ENCODE peak calls at places on chromosomes 16 and 17, in eight cellular contexts. One of them, this sample, is unnamed.

GRCh38 chr17:58248955-58249269 is 10.5 kb downstream of the LPO start:
- DNase-seq in Peyer's patch: no peak
- DNase-seq in thyroid gland: no peak
- DNase-seq in tibial nerve: no peak
- DNase-seq in stomach: no peak
- DNase-seq in H54: no peak
- DNase-seq in endothelial cell of umbilical vein: no peak
- DNase-seq in lower leg skin: peak; percentile 70
- DNase-seq in this sample: no peak

GRCh38 chr16:28936784-28937155 is 5.0 kb downstream of the CD19 start:
- DNase-seq in Peyer's patch: no peak
- DNase-seq in thyroid gland: no peak
- DNase-seq in tibial nerve: no peak
- DNase-seq in stomach: no peak
- DNase-seq in H54: no peak
- DNase-seq in endothelial cell of umbilical vein: no peak
- DNase-seq in lower leg skin: no peak
- DNase-seq in this sample: no peak

GRCh38 chr17:69434164-69434579 is 19.7 kb downstream of the MAP2K6 start:
- DNase-seq in Peyer's patch: no peak
- DNase-seq in thyroid gland: peak; percentile 35
- DNase-seq in tibial nerve: no peak
- DNase-seq in stomach: no peak
- DNase-seq in H54: no peak
- DNase-seq in endothelial cell of umbilical vein: peak; percentile 83
- DNase-seq in lower leg skin: no peak
- DNase-seq in this sample: peak; percentile 1

GRCh38 chr16:81546781-81547180 is 102.2 kb downstream of the CMIP start:
- DNase-seq in Peyer's patch: no peak
- DNase-seq in thyroid gland: peak; percentile 88
- DNase-seq in tibial nerve: no peak
- DNase-seq in stomach: no peak
- DNase-seq in H54: no peak
- DNase-seq in endothelial cell of umbilical vein: no peak
- DNase-seq in lower leg skin: no peak
- DNase-seq in this sample: no peak

GRCh38 chr16:58236231-58236690 is 38.4 kb upstream of the CSNK2A2 start:
- DNase-seq in Peyer's patch: peak; percentile 68
- DNase-seq in thyroid gland: peak; percentile 65
- DNase-seq in tibial nerve: peak; percentile 24
- DNase-seq in stomach: peak; percentile 71
- DNase-seq in H54: peak; percentile 65
- DNase-seq in endothelial cell of umbilical vein: peak; percentile 57
- DNase-seq in lower leg skin: peak; percentile 90
- DNase-seq in this sample: peak; percentile 74

GRCh38 chr17:30550512-30551273 is 73.5 kb downstream of the GOSR1 start:
- DNase-seq in Peyer's patch: no peak
- DNase-seq in thyroid gland: no peak
- DNase-seq in tibial nerve: no peak
- DNase-seq in stomach: peak; percentile 19
- DNase-seq in H54: peak; percentile 38
- DNase-seq in endothelial cell of umbilical vein: no peak
- DNase-seq in lower leg skin: peak; percentile 78
- DNase-seq in this sample: no peak

GRCh38 chr17:45170976-45171337 is 9.3 kb downstream of the HEXIM2 start:
- DNase-seq in Peyer's patch: peak; percentile 61
- DNase-seq in thyroid gland: peak; percentile 56
- DNase-seq in tibial nerve: peak; percentile 62
- DNase-seq in stomach: peak; percentile 31
- DNase-seq in H54: peak; percentile 81
- DNase-seq in endothelial cell of umbilical vein: peak; percentile 32
- DNase-seq in lower leg skin: peak; percentile 94
- DNase-seq in this sample: peak; percentile 59

GRCh38 chr17:151886-152859 is 14.8 kb downstream of the SCGB1C2 start:
- DNase-seq in Peyer's patch: no peak
- DNase-seq in thyroid gland: no peak
- DNase-seq in tibial nerve: no peak
- DNase-seq in stomach: no peak
- DNase-seq in H54: no peak
- DNase-seq in endothelial cell of umbilical vein: peak; percentile 15
- DNase-seq in lower leg skin: peak; percentile 68
- DNase-seq in this sample: no peak

GRCh38 chr17:49471769-49472168 is 23.3 kb upstream of the NGFR start:
- DNase-seq in Peyer's patch: no peak
- DNase-seq in thyroid gland: no peak
- DNase-seq in tibial nerve: no peak
- DNase-seq in stomach: no peak
- DNase-seq in H54: no peak
- DNase-seq in endothelial cell of umbilical vein: no peak
- DNase-seq in lower leg skin: no peak
- DNase-seq in this sample: no peak

GRCh38 chr16:65249768-65250167 is 127.9 kb upstream of the CDH11 start:
- DNase-seq in Peyer's patch: no peak
- DNase-seq in thyroid gland: peak; percentile 50
- DNase-seq in tibial nerve: peak; percentile 27
- DNase-seq in stomach: peak; percentile 39
- DNase-seq in H54: no peak
- DNase-seq in endothelial cell of umbilical vein: no peak
- DNase-seq in lower leg skin: peak; percentile 84
- DNase-seq in this sample: no peak

GRCh38 chr17:75783803-75784472 is 668 bp upstream of the UNK start:
- DNase-seq in Peyer's patch: no peak
- DNase-seq in thyroid gland: no peak
- DNase-seq in tibial nerve: no peak
- DNase-seq in stomach: peak; percentile 60
- DNase-seq in H54: no peak
- DNase-seq in endothelial cell of umbilical vein: no peak
- DNase-seq in lower leg skin: peak; percentile 93
- DNase-seq in this sample: no peak

GRCh38 chr17:19747829-19748806 is at the start of gene ALDH3A1:
- DNase-seq in Peyer's patch: peak; percentile 43
- DNase-seq in thyroid gland: peak; percentile 53
- DNase-seq in tibial nerve: no peak
- DNase-seq in stomach: peak; percentile 89
- DNase-seq in H54: no peak
- DNase-seq in endothelial cell of umbilical vein: no peak
- DNase-seq in lower leg skin: no peak
- DNase-seq in this sample: no peak

GRCh38 chr17:74519951-74520553 is 11.2 kb downstream of the CD300LB start:
- DNase-seq in Peyer's patch: no peak
- DNase-seq in thyroid gland: no peak
- DNase-seq in tibial nerve: no peak
- DNase-seq in stomach: peak; percentile 25
- DNase-seq in H54: no peak
- DNase-seq in endothelial cell of umbilical vein: no peak
- DNase-seq in lower leg skin: peak; percentile 80
- DNase-seq in this sample: no peak

GRCh38 chr16:55152875-55153390 is 171.1 kb upstream of the IRX6 start:
- DNase-seq in Peyer's patch: no peak
- DNase-seq in thyroid gland: no peak
- DNase-seq in tibial nerve: no peak
- DNase-seq in stomach: no peak
- DNase-seq in H54: no peak
- DNase-seq in endothelial cell of umbilical vein: no peak
- DNase-seq in lower leg skin: no peak
- DNase-seq in this sample: no peak

GRCh38 chr16:81620796-81621195 is 158.3 kb upstream of the PLCG2 start:
- DNase-seq in Peyer's patch: no peak
- DNase-seq in thyroid gland: no peak
- DNase-seq in tibial nerve: no peak
- DNase-seq in stomach: no peak
- DNase-seq in H54: no peak
- DNase-seq in endothelial cell of umbilical vein: no peak
- DNase-seq in lower leg skin: no peak
- DNase-seq in this sample: no peak

GRCh38 chr16:86286991-86287640 is 223.2 kb upstream of the FOXF1 start:
- DNase-seq in Peyer's patch: peak; percentile 45
- DNase-seq in thyroid gland: no peak
- DNase-seq in tibial nerve: no peak
- DNase-seq in stomach: no peak
- DNase-seq in H54: no peak
- DNase-seq in endothelial cell of umbilical vein: no peak
- DNase-seq in lower leg skin: peak; percentile 70
- DNase-seq in this sample: no peak
- TF ChIP-seq POLR2A in Peyer's patch: no peak
- TF ChIP-seq POLR2A in thyroid gland: no peak
- TF ChIP-seq POLR2A in tibial nerve: no peak
- TF ChIP-seq POLR2A in stomach: no peak
- TF ChIP-seq POLR2A in H54: no peak
- TF ChIP-seq POLR2A in endothelial cell of umbilical vein: no peak
- TF ChIP-seq POLR2A in lower leg skin: no peak
- TF ChIP-seq POLR2A in this sample: no peak

GRCh38 chr17:62045517-62045916 is 19.6 kb downstream of the MED13 start:
- DNase-seq in Peyer's patch: no peak
- DNase-seq in thyroid gland: no peak
- DNase-seq in tibial nerve: no peak
- DNase-seq in stomach: no peak
- DNase-seq in H54: no peak
- DNase-seq in endothelial cell of umbilical vein: no peak
- DNase-seq in lower leg skin: no peak
- DNase-seq in this sample: no peak
- TF ChIP-seq POLR2A in Peyer's patch: no peak
- TF ChIP-seq POLR2A in thyroid gland: no peak
- TF ChIP-seq POLR2A in tibial nerve: no peak
- TF ChIP-seq POLR2A in stomach: no peak
- TF ChIP-seq POLR2A in H54: no peak
- TF ChIP-seq POLR2A in endothelial cell of umbilical vein: no peak
- TF ChIP-seq POLR2A in lower leg skin: no peak
- TF ChIP-seq POLR2A in this sample: no peak

DNA sequence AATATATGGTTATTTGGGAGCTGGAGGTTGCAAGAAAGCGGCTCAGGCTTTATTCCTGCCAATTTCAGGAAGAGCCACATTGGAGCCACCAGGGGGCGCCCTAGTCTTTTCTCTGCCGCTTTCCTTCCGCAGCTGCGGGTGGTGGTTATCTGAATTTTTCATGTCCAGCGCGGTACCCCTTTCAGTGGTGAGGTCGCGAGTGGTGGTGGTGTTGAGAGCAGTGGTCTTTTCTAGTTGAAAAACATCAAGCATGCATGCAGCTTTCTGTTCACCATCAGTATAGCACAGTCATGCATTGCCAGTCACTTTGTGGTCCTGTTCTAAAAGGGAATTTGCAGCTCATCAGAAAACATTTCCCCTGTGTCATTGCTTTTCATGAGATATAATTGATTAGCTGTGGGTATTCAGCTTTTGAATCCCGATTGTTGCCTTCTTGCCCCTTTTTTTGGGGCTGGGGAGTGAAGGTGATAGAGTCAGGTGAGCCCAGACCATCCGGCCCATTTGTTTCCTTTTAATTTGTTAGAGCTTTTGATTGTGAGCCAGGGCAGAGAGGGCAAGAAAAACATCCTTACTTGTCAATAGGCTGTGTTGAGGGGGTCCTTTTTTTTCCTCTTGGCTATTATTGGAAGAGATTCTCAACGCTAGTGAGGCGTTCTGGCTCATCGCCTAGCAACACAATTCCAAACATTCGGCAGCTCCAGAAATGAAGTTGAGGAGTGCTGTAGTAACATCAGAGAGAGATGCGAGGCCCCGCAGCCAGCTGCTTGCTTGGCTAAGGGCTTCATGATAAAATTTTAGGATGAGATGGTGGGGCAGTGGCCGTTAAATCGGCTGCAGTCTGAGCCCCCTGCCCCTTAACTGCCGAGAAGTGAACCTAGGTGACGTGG is 119.0 kb downstream of the SNX29 start:
- DNase-seq in Peyer's patch: peak; percentile 76
- DNase-seq in thyroid gland: peak; percentile 85
- DNase-seq in tibial nerve: peak; percentile 31
- DNase-seq in stomach: peak; percentile 70
- DNase-seq in H54: peak; percentile 59
- DNase-seq in endothelial cell of umbilical vein: peak; percentile 64
- DNase-seq in lower leg skin: peak; percentile 91
- DNase-seq in this sample: peak; percentile 80
- TF ChIP-seq POLR2A in Peyer's patch: no peak
- TF ChIP-seq POLR2A in thyroid gland: no peak
- TF ChIP-seq POLR2A in tibial nerve: no peak
- TF ChIP-seq POLR2A in stomach: no peak
- TF ChIP-seq POLR2A in H54: no peak
- TF ChIP-seq POLR2A in endothelial cell of umbilical vein: no peak
- TF ChIP-seq POLR2A in lower leg skin: no peak
- TF ChIP-seq POLR2A in this sample: no peak

GRCh38 chr17:42290577-42290976 is 2.3 kb downstream of the STAT5A start:
- DNase-seq in Peyer's patch: no peak
- DNase-seq in thyroid gland: no peak
- DNase-seq in tibial nerve: no peak
- DNase-seq in stomach: no peak
- DNase-seq in H54: no peak
- DNase-seq in endothelial cell of umbilical vein: no peak
- DNase-seq in lower leg skin: peak; percentile 68
- DNase-seq in this sample: no peak

GRCh38 chr17:42289863-42290165 is 1.5 kb downstream of the STAT5A start:
- DNase-seq in Peyer's patch: no peak
- DNase-seq in thyroid gland: no peak
- DNase-seq in tibial nerve: no peak
- DNase-seq in stomach: no peak
- DNase-seq in H54: no peak
- DNase-seq in endothelial cell of umbilical vein: no peak
- DNase-seq in lower leg skin: peak; percentile 86
- DNase-seq in this sample: no peak

GRCh38 chr17:42287305-42288077 is 807 bp upstream of the STAT5A start:
- DNase-seq in Peyer's patch: no peak
- DNase-seq in thyroid gland: peak; percentile 63
- DNase-seq in tibial nerve: no peak
- DNase-seq in stomach: peak; percentile 31
- DNase-seq in H54: no peak
- DNase-seq in endothelial cell of umbilical vein: peak; percentile 55
- DNase-seq in lower leg skin: peak; percentile 90
- DNase-seq in this sample: peak; percentile 62

GRCh38 chr17:42288078-42288984 is at the start of gene STAT5A:
- DNase-seq in Peyer's patch: peak; percentile 89
- DNase-seq in thyroid gland: peak; percentile 90
- DNase-seq in tibial nerve: peak; percentile 83
- DNase-seq in stomach: peak; percentile 89
- DNase-seq in H54: no peak
- DNase-seq in endothelial cell of umbilical vein: peak; percentile 88
- DNase-seq in lower leg skin: peak; percentile 98
- DNase-seq in this sample: peak; percentile 85

DNA sequence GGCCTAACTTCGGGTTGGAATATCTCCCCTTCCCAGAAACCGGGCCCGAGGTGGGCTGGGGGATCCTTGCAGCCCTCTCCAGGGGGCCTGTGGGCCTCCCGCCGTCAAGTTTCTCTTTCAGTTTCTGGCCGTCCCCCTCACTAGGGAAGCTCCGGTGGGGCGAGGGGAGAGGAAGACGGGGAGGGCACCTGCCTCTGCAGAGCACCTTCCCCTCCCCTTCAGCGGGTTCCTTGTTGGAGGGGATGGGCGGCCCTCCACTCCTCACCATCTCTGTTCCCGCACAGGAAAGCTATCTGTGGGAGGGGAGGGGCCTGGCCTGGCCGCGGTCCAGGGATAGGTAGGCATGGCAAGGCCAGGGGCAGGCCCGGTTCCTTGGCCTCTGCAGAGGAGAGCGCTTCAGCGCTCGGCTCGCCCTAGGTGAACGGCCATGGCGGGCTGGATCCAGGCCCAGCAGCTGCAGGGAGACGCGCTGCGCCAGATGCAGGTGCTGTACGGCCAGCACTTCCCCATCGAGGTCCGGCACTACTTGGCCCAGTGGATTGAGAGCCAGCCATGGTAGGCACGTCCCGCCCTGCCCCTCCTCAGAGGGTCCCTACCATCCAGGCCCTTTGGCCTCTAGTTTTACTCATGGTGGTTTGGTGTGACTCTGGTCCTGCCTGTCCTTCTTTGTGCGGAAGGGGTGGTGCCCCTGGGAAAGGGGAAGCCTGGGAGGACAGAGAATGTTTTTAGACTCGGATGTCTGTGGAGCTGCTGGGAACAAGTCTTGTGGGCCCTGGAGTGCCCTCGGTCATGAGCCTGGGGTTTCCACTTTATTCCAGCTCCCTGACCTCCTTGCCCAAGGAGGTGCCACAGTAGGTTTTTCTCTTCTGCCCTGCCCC is 926 bp downstream of the STAT5A start:
- DNase-seq in Peyer's patch: peak; percentile 68
- DNase-seq in thyroid gland: peak; percentile 63
- DNase-seq in tibial nerve: peak; percentile 15
- DNase-seq in stomach: peak; percentile 55
- DNase-seq in H54: no peak
- DNase-seq in endothelial cell of umbilical vein: no peak
- DNase-seq in lower leg skin: peak; percentile 90
- DNase-seq in this sample: peak; percentile 63
- TF ChIP-seq POLR2A in Peyer's patch: no peak
- TF ChIP-seq POLR2A in thyroid gland: no peak
- TF ChIP-seq POLR2A in tibial nerve: no peak
- TF ChIP-seq POLR2A in stomach: no peak
- TF ChIP-seq POLR2A in H54: no peak
- TF ChIP-seq POLR2A in endothelial cell of umbilical vein: no peak
- TF ChIP-seq POLR2A in lower leg skin: no peak
- TF ChIP-seq POLR2A in this sample: peak; percentile 61

This sample was measured in erythroblast.